ENCODE peak calls at places on chromosome 12, in five cellular contexts. F, P, S, N and J are unnamed samples.

GRCh38 chr12:88453323-88453722 is 126.9 kb downstream of the KITLG start:
- DNase-seq in S (peak; percentile 46), N (no peak), F (no peak), P (no peak), J (no peak)

GRCh38 chr12:34598352-34598827 is 576.1 kb downstream of the ALG10 start:
- DNase-seq in S (no peak), P (no peak), F (no peak), N (no peak), J (no peak)

GRCh38 chr12:10191865-10192264 is 13.0 kb downstream of the TMEM52B start:
- DNase-seq in P (no peak), F (no peak), N (no peak), S (peak; percentile 77), J (no peak)

GRCh38 chr12:110578522-110579238 is 4.4 kb downstream of the PPTC7 start:
- DNase-seq in F (no peak), N (no peak), S (no peak), P (no peak), J (no peak)

GRCh38 chr12:48787791-48788521 is 933 bp downstream of the ADCY6 start:
- DNase-seq in S (no peak), N (no peak), P (no peak), F (no peak), J (no peak)

GRCh38 chr12:11580125-11580751 is 69.2 kb upstream of the ETV6 start:
- DNase-seq in S (peak; percentile 74), N (peak; percentile 49), F (no peak), P (peak; percentile 74), J (no peak)

GRCh38 chr12:96061864-96062453 is 26.6 kb upstream of the LTA4H start:
- DNase-seq in F (peak; percentile 61), N (peak; percentile 90), S (peak; percentile 91), P (peak; percentile 87), J (peak; percentile 76)

GRCh38 chr12:32135967-32136366 is 29.3 kb downstream of the BICD1 start:
- DNase-seq in N (no peak), S (no peak), P (no peak), F (no peak), J (no peak)

GRCh38 chr12:95790025-95790911 is at the start of gene NTN4:
- DNase-seq in S (peak; percentile 26), P (peak; percentile 65), F (peak; percentile 25), N (peak; percentile 21), J (no peak)

GRCh38 chr12:75996907-75997447 is 34.6 kb downstream of the PHLDA1 start:
- DNase-seq in N (no peak), P (no peak), F (no peak), S (peak; percentile 27), J (no peak)

GRCh38 chr12:60152756-60153155 is 556.9 kb downstream of the SLC16A7 start:
- DNase-seq in P (no peak), F (no peak), S (no peak), N (no peak), J (no peak)

GRCh38 chr12:92035477-92035876 is 110.2 kb downstream of the BTG1 start:
- DNase-seq in F (no peak), S (no peak), P (no peak), N (no peak), J (no peak)

GRCh38 chr12:92036061-92036620 is 109.5 kb downstream of the BTG1 start:
- DNase-seq in S (no peak), F (no peak), N (no peak), P (no peak), J (no peak)

GRCh38 chr12:92032965-92033364 is 112.7 kb downstream of the BTG1 start:
- DNase-seq in S (no peak), P (no peak), F (no peak), N (no peak), J (no peak)

GRCh38 chr12:92034083-92034482 is 111.6 kb downstream of the BTG1 start:
- DNase-seq in P (no peak), S (no peak), N (no peak), F (no peak), J (no peak)

DNA sequence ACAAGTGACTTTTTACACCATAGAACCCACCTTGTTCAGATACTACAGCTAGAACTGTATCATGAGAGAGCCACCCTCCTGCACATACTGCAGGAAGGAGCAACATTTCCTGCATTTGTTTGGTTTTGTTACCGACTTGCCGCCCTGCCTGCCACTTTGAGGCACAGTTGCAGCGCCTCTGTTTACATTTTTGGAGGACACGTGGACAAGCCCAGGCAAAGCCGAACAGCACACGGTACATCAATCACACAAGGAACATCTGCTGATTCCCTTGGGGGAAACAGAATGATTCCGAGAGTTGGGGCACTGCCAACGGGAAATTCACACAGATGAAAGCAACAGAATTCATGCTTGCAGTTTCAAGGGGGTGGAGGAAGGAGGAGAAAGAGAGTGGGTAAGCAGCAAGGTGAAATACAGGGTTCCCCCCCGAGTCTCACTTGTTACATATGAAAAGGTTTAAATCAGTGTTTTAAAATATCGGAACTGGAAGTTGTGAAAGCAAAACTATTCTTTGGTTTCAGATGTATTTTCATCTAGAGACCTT is 110.7 kb downstream of the BTG1 start:
- DNase-seq in F (peak; percentile 26), S (peak; percentile 95), N (peak; percentile 34), P (peak; percentile 68), J (no peak)
- TF ChIP-seq CTCF in F (no peak), S (no peak), N (no peak), P (no peak), J (no peak)

GRCh38 chr12:6620137-6620884 is 13.1 kb upstream of the CHD4 start:
- DNase-seq in N (no peak), S (peak; percentile 58), F (no peak), P (no peak), J (peak; percentile 63)
- TF ChIP-seq CTCF in N (peak; percentile 47), S (peak; percentile 53), F (peak; percentile 66), P (no peak), J (peak; percentile 95)

GRCh38 chr12:30440826-30441602 is 254.7 kb downstream of the IPO8 start:
- DNase-seq in F (no peak), S (peak; percentile 46), P (peak; percentile 35), N (no peak), J (no peak)
- TF ChIP-seq CTCF in F (no peak), S (peak; percentile 67), P (no peak), N (no peak), J (no peak)

GRCh38 chr12:105775351-105775750 is 363.4 kb downstream of the NUAK1 start:
- DNase-seq in N (no peak), F (no peak), P (peak; percentile 50), S (no peak), J (no peak)
- TF ChIP-seq CTCF in N (peak; percentile 18), F (no peak), P (no peak), S (no peak), J (no peak)

GRCh38 chr12:114528766-114529165 is 122.8 kb upstream of the TBX5 start:
- DNase-seq in S (no peak), F (no peak), P (no peak), N (no peak), J (no peak)
- TF ChIP-seq CTCF in S (no peak), F (no peak), P (no peak), N (no peak), J (no peak)

GRCh38 chr12:14239350-14239934 is 126.0 kb upstream of the ATF7IP start:
- DNase-seq in S (peak; percentile 60), N (no peak), F (peak; percentile 28), P (peak; percentile 47), J (peak; percentile 74)
- TF ChIP-seq CTCF in S (peak; percentile 2), N (no peak), F (no peak), P (no peak), J (no peak)

GRCh38 chr12:6961278-6961694 is 9.2 kb downstream of the PHB2 start:
- DNase-seq in S (peak; percentile 78), N (no peak), F (peak; percentile 74), P (no peak), J (peak; percentile 93)

GRCh38 chr12:6963741-6964446 is 6.6 kb downstream of the PHB2 start:
- DNase-seq in S (no peak), F (no peak), N (no peak), P (no peak), J (no peak)

GRCh38 chr12:6963016-6963731 is 7.3 kb downstream of the PHB2 start:
- DNase-seq in S (no peak), P (no peak), N (no peak), F (no peak), J (no peak)

GRCh38 chr12:6961695-6962284 is 8.7 kb downstream of the PHB2 start:
- DNase-seq in S (peak; percentile 77), N (no peak), P (peak; percentile 89), F (no peak), J (no peak)

DNA sequence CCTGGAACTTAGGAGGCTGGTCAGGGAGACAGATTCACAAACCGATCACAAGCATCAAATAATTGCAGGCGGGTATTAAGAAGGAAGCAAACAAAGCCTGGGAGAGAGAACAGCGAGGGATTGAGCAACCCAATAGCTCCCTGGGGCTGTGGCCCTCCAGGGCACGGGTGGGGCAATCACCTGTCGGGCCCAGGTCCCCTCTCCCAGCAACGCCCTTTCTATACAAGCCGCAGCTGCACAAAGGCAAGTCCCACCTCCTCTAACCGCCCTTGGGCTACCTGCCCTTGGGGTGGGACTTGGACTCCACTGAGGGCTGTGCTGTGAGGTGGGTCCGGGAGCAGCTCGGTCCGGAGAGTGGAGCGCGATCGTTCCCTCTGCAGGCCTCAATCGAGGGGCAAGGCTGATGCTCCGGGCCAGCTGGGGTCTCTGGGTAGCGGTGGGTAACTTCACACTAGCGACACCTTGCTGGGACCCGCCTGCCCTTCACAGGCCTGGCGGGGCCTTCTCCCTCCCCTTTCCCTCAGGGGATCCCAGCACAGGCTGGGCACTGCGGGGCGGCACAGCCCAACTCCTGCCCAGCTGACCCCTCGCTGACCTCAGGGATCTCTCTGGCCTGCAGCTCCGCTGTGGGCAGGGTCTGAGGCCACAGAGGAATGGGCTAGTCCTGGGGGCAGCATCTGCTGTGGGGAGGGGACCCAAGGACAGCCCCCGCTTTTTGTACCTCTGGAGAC is 8.0 kb downstream of the PHB2 start:
- DNase-seq in N (no peak), F (no peak), S (no peak), P (no peak), J (no peak)
- TF ChIP-seq CTCF in N (no peak), F (no peak), S (no peak), P (no peak), J (no peak)

GRCh38 chr12:55737581-55738112 is 5.3 kb upstream of the GDF11 start:
- DNase-seq in F (no peak), P (no peak), S (no peak), N (no peak), J (no peak)
- TF ChIP-seq CTCF in F (no peak), P (no peak), S (no peak), N (no peak), J (peak; percentile 18)

DNA sequence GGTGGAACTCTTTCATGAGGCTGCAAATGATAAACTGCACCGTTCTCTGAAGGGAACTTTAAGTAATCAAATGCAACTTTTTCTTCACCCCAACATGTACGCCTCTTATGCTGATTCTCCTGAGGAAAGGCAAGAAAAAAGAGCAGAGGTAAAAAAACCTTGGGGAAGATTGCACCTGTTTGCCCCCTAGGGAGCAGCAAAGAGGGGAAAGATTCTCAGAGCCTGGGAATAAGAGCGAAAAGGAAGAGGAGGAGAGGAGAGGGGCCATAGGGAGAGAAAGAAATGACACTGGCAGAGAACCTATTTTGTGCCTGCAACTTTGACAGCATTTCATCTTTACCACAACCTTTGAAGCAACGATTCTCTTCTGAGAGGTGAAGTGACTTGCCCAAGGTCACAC is 254.6 kb downstream of the KSR2 start:
- DNase-seq in F (no peak), P (no peak), N (no peak), S (no peak), J (no peak)
- TF ChIP-seq CTCF in F (no peak), P (peak; percentile 6), N (no peak), S (no peak), J (no peak)

GRCh38 chr12:104864668-104865067 is 93.4 kb downstream of the SLC41A2 start:
- DNase-seq in N (no peak), S (no peak), P (no peak), F (no peak), J (no peak)
- TF ChIP-seq CTCF in N (no peak), S (no peak), P (no peak), F (no peak), J (no peak)